ENCODE peak calls at places on chromosome 21, in five cellular contexts. J is H9, V is mucosa of descending colon, C is WERI-Rb-1, G is NT2/D1. O is an unnamed sample.

GRCh38 chr21:14414932-14415508 is 32.1 kb upstream of the HSPA13 start:
- DNase-seq in J (no peak), V (no peak), C (no peak), G (no peak), O (no peak)

GRCh38 chr21:37297364-37297763 is 30.2 kb upstream of the VPS26C start:
- DNase-seq in J (no peak), V (no peak), C (no peak), G (no peak), O (no peak)

GRCh38 chr21:26659181-26659580 is 86.1 kb upstream of the CYYR1 start:
- DNase-seq in J (no peak), V (no peak), C (no peak), G (no peak), O (no peak)

GRCh38 chr21:37461494-37461893 is 94.9 kb downstream of the DYRK1A start:
- DNase-seq in J (no peak), V (no peak), C (no peak), G (no peak), O (no peak)

GRCh38 chr21:46154955-46155513 is 345 bp downstream of the FTCD start:
- DNase-seq in J (peak; percentile 24), V (no peak), C (peak; percentile 8), G (no peak), O (no peak)

GRCh38 chr21:45894107-45894810 is 87.3 kb upstream of the COL6A1 start:
- DNase-seq in J (no peak), V (peak; percentile 58), C (peak; percentile 82), G (no peak), O (no peak)

GRCh38 chr21:33011462-33011861 is 14.3 kb upstream of the OLIG2 start:
- DNase-seq in J (no peak), V (no peak), C (no peak), G (no peak), O (no peak)

GRCh38 chr21:14542638-14543037 is 3.5 kb downstream of the SAMSN1 start:
- DNase-seq in J (no peak), V (no peak), C (no peak), G (no peak), O (no peak)

GRCh38 chr21:37449302-37449937 is 82.8 kb downstream of the DYRK1A start:
- DNase-seq in J (no peak), V (no peak), C (no peak), G (no peak), O (no peak)

GRCh38 chr21:37006521-37007291 is at the start of gene RIPPLY3:
- DNase-seq in J (peak; percentile 56), V (no peak), C (peak; percentile 33), G (no peak), O (no peak)

GRCh38 chr21:36145259-36145658 is 10.4 kb downstream of the CBR3 start:
- DNase-seq in J (no peak), V (no peak), C (no peak), G (no peak), O (no peak)

GRCh38 chr21:36478207-36478701 is 1.7 kb downstream of the CLDN14 start:
- DNase-seq in J (no peak), V (no peak), C (no peak), G (no peak), O (no peak)

GRCh38 chr21:38477241-38477640 is 21.0 kb downstream of the ERG start:
- DNase-seq in J (no peak), V (no peak), C (no peak), G (no peak), O (no peak)

GRCh38 chr21:16079830-16080229 is 350.0 kb downstream of the USP25 start:
- DNase-seq in J (no peak), V (no peak), C (no peak), G (no peak), O (no peak)

GRCh38 chr21:36385909-36386642 is 884 bp downstream of the CHAF1B start:
- DNase-seq in J (no peak), V (no peak), C (no peak), G (no peak), O (no peak)

GRCh38 chr21:29376556-29376955 is 77.8 kb downstream of the BACH1 start:
- DNase-seq in J (peak; percentile 84), V (no peak), C (peak; percentile 87), G (peak; percentile 54), O (peak; percentile 27)

GRCh38 chr21:34307991-34308532 is 55.7 kb upstream of the KCNE2 start:
- DNase-seq in J (no peak), V (no peak), C (no peak), G (no peak), O (no peak)

GRCh38 chr21:34807146-34807880 is 138.5 kb downstream of the CLIC6 start:
- DNase-seq in J (no peak), V (no peak), C (no peak), G (peak; percentile 50), O (no peak)

GRCh38 chr21:44582055-44582454 is 1.7 kb upstream of the KRTAP10-5 start:
- DNase-seq in J (peak; percentile 21), V (no peak), C (no peak), G (no peak), O (no peak)
- H3K9me3 ChIP-seq in J (no peaks in the 10 kb centered on the region), V (peaks cover 9% of the 10 kb centered on the region), C (peaks cover 10% of the 10 kb centered on the region), G (peaks cover 28% of the 10 kb centered on the region), O (peaks cover 4% of the 10 kb centered on the region)

GRCh38 chr21:44789880-44790279 is 11.7 kb downstream of the UBE2G2 start:
- DNase-seq in J (no peak), V (no peak), C (no peak), G (no peak), O (no peak)
- H3K9me3 ChIP-seq in J (no peaks in the 10 kb centered on the region), V (no peaks in the 10 kb centered on the region), C (no peaks in the 10 kb centered on the region), G (no peaks in the 10 kb centered on the region), O (no peaks in the 10 kb centered on the region)

DNA sequence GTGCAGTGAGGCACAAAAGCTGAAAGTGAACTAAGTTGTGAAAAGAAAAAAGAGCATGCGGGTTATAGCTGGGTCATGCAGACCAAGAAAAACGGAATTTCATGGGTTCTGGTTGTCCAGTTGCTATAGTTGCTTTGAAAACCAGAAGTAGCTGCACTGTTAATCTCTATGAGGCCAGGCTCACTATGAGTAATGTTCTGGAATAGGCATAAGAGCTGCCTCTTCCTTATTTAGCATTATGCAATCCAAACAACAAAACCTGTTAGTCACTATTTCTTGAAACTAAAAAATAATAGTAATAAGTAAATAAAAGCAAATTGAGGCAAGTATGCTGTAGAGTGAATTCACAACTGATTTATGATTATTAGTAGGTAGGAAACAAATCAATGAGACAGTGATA is 1383.7 kb downstream of the MRPL39 start:
- DNase-seq in J (no peak), V (no peak), C (no peak), G (no peak), O (no peak)
- H3K9me3 ChIP-seq in J (no peaks in the 10 kb centered on the region), V (peaks cover 38% of the 10 kb centered on the region), C (no peaks in the 10 kb centered on the region), G (no peaks in the 10 kb centered on the region), O (no peaks in the 10 kb centered on the region)

DNA sequence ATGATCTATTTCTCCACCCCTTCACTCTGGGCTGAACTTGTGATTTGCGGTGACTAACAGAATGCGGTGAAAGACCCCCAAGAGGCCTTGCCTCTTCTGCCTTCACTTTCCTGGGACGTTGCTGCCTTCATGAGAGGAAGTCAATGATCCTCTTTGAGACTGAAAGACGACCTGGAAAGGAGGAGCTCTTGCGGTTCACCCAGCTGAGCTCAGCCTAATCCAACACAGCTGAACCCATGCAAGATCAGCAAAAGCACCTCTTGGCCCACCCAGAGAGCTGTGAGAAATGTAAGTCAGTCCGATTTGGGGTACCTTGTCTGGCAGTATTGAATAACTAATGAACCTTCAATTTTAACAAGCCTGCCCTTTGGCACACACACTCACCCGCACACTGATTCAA is 767.4 kb upstream of the TPTE start:
- DNase-seq in J (no peak), V (no peak), C (no peak), G (no peak), O (no peak)
- H3K9me3 ChIP-seq in J (peaks cover 99% of the 10 kb centered on the region), V (peaks cover 89% of the 10 kb centered on the region), C (no peaks in the 10 kb centered on the region), G (no peaks in the 10 kb centered on the region), O (peaks cover 25% of the 10 kb centered on the region)

GRCh38 chr21:40689241-40689640 is 157.7 kb downstream of the DSCAM start:
- DNase-seq in J (no peak), V (no peak), C (peak; percentile 57), G (no peak), O (no peak)
- H3K9me3 ChIP-seq in J (no peaks in the 10 kb centered on the region), V (no peaks in the 10 kb centered on the region), C (no peaks in the 10 kb centered on the region), G (no peaks in the 10 kb centered on the region), O (peaks cover 4% of the 10 kb centered on the region)

DNA sequence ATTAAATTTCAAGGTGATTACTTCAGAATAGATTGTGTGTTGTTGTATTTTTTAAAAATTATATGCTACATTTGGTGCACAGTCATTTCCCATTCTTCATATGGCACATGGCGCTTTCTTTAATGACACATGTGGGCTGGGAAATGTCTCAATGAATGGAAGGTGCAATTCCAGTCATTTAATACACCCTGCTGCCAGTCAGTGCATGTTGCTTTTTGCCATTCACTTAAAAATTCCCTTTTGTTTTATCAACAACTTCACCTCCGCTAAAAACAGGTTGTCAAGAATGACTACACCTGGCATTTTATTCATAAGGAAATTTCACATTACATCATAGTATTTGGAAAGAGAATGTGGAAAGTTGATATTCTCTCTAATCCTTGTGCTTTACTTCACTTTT is 716.4 kb upstream of the ADAMTS5 start:
- DNase-seq in J (no peak), V (no peak), C (no peak), G (no peak), O (no peak)
- H3K9me3 ChIP-seq in J (no peaks in the 10 kb centered on the region), V (no peaks in the 10 kb centered on the region), C (no peaks in the 10 kb centered on the region), G (peaks cover under 1% of the 10 kb centered on the region), O (no peaks in the 10 kb centered on the region)

GRCh38 chr21:31886896-31887595 is 14.2 kb downstream of the HUNK start:
- DNase-seq in J (no peak), V (no peak), C (no peak), G (no peak), O (no peak)
- H3K9me3 ChIP-seq in J (no peaks in the 10 kb centered on the region), V (no peaks in the 10 kb centered on the region), C (no peaks in the 10 kb centered on the region), G (peaks cover 12% of the 10 kb centered on the region), O (no peaks in the 10 kb centered on the region)

O was measured in HAP-1.